ENCODE peak calls at places on chromosomes 4 and X, in four cellular contexts. V is lower lobe of right lung, K is fibroblast of lung, Y is mucosa of descending colon. E is an unnamed sample.

GRCh38 chr4:153592090-153592489 is 92.0 kb upstream of the TLR2 start:
- DNase-seq in V (no peak), K (no peak), Y (no peak), E (no peak)

GRCh38 chr4:186693159-186693815 is 30.4 kb downstream of the FAT1 start:
- DNase-seq in Y (peak; percentile 75), K (peak; percentile 86), V (peak; percentile 58), E (peak; percentile 96)

GRCh38 chrX:43655961-43656494 is at the start of gene MAOA:
- DNase-seq in V (peak; percentile 92), Y (peak; percentile 90), K (peak; percentile 71), E (no peak)

GRCh38 chr4:5162909-5163508 is 111.7 kb downstream of the STK32B start:
- DNase-seq in K (no peak), Y (no peak), V (no peak), E (no peak)

GRCh38 chrX:68413254-68413653 is 20.0 kb downstream of the OPHN1 start:
- DNase-seq in K (no peak), V (no peak), Y (no peak), E (no peak)

GRCh38 chrX:44843753-44844152 is at the start of gene DUSP21:
- DNase-seq in K (no peak), V (no peak), Y (no peak), E (no peak)

GRCh38 chrX:56788717-56789122 is 59.7 kb downstream of the NBDY start:
- DNase-seq in Y (no peak), V (no peak), K (no peak), E (no peak)

GRCh38 chr4:112036881-112037280 is 108.4 kb upstream of the FAM241A start:
- DNase-seq in Y (no peak), V (no peak), K (no peak), E (no peak)

GRCh38 chrX:53088136-53088974 is 5.6 kb upstream of the KANTR start:
- DNase-seq in Y (peak; percentile 88), K (peak; percentile 74), V (peak; percentile 84), E (peak; percentile 76)

GRCh38 chr4:149781150-149781549 is 34.5 kb downstream of the IQCM start:
- DNase-seq in Y (no peak), V (no peak), K (peak; percentile 91), E (peak; percentile 87)

GRCh38 chr4:24096603-24097002 is 206.8 kb upstream of the PPARGC1A start:
- DNase-seq in Y (no peak), K (no peak), V (no peak), E (no peak)

GRCh38 chrX:113594504-113594903 is 753.9 kb upstream of the AMOT start:
- DNase-seq in Y (no peak), V (no peak), K (no peak), E (no peak)

GRCh38 chr4:151049430-151049884 is 34.4 kb upstream of the LRBA start:
- DNase-seq in V (no peak), Y (no peak), K (no peak), E (no peak)

GRCh38 chr4:159353422-159354116 is 250.7 kb downstream of the RAPGEF2 start:
- DNase-seq in V (no peak), K (no peak), Y (no peak), E (no peak)

GRCh38 chr4:89813197-89813596 is 23.8 kb downstream of the SNCA start:
- DNase-seq in V (no peak), Y (no peak), K (no peak), E (no peak)

GRCh38 chr4:35423104-35423503 is 821.2 kb downstream of the ARAP2 start:
- DNase-seq in V (no peak), K (no peak), Y (no peak), E (no peak)

GRCh38 chrX:28628101-28628500 is 40.9 kb downstream of the IL1RAPL1 start:
- DNase-seq in Y (no peak), V (no peak), K (peak; percentile 2), E (no peak)
- H3K4me1 ChIP-seq in Y (no peaks in the 10 kb centered on the region), V (no peaks in the 10 kb centered on the region), K (no peaks in the 10 kb centered on the region), E (no peaks in the 10 kb centered on the region)

GRCh38 chrX:10832103-10832502 is 211.7 kb upstream of the MID1 start:
- DNase-seq in K (no peak), Y (no peak), V (no peak), E (no peak)

GRCh38 chrX:10828640-10829039 is 208.3 kb upstream of the MID1 start:
- DNase-seq in Y (no peak), K (no peak), V (no peak), E (no peak)

GRCh38 chrX:10833299-10834169 is 213.1 kb upstream of the MID1 start:
- DNase-seq in V (peak; percentile 47), K (no peak), Y (peak; percentile 68), E (peak; percentile 27)
- H3K4me3 ChIP-seq in V (peak overlapping the region; percentile 31), K (no peak overlapping the region), Y (no peak overlapping the region), E (peak overlapping the region; percentile 34)

DNA sequence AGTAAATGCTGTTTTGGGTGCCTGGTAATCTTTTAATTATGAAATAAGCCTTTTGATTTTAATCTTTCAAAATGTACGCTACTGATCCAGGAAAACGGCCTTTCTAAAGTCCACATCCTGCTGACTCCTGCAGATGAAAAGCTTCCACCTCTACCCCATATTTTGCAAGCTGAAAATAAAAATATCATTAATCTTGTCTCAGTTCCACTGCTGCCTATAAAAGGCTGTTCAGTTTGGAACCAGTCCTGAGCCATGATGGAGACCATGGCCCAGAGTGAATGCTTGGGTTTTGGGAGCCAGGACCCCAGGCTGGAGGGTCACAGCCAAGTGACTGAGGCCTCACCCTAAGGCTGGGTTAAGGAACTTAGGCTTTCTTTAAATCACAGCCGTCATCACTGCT is 110.8 kb downstream of the AFF1 start:
- DNase-seq in K (no peak), Y (no peak), V (no peak), E (no peak)
- H3K4me1 ChIP-seq in K (peaks cover 13% of the 10 kb centered on the region), Y (peaks cover 11% of the 10 kb centered on the region), V (peaks cover 66% of the 10 kb centered on the region), E (peaks cover 3% of the 10 kb centered on the region)

GRCh38 chr4:123649248-123649643 is 252.7 kb downstream of the SPRY1 start:
- DNase-seq in K (no peak), Y (no peak), V (no peak), E (no peak)

GRCh38 chr4:123651127-123651526 is 254.5 kb downstream of the SPRY1 start:
- DNase-seq in K (no peak), V (no peak), Y (no peak), E (no peak)

GRCh38 chr4:123652501-123652900 is 255.9 kb downstream of the SPRY1 start:
- DNase-seq in K (no peak), Y (no peak), V (no peak), E (no peak)

GRCh38 chr4:123651536-123652175 is 255.1 kb downstream of the SPRY1 start:
- DNase-seq in V (no peak), K (no peak), Y (no peak), E (no peak)

DNA sequence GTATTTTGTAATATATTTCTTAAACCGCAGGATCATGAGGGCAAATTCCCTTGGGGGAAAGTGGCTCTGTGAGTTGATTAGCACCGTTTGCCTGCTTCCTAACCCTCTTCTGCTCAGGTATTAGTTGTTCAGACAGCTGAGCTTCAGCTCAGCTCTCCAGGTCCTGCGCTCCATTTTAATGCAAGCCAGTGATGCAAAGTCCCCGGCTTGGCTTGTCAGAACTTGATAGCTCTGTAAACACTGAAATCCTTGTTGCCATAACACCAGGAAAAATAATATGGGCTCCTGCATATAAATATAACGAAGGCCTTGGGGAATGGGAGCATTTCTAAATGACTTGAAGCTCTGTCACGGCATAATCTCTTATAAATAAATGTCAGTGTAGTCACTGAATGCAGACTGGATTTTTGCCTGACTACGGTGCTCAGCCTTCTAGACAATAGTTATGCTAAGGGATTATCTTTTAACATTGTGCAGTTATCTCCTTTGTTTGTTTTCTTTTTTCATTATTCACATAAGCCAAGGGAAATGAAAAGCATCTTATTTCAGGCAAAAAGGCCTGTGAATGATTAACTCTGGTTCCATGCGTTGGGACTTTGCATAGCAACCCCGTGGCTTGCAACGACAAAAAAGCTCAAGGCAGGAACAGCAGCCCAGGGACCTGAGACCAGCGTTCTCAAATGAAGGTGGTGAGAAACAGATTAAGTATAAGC is 253.2 kb downstream of the SPRY1 start:
- DNase-seq in K (peak; percentile 75), Y (no peak), V (no peak), E (peak; percentile 74)
- H3K4me3 ChIP-seq in K (no peak overlapping the region), Y (no peak overlapping the region), V (no peak overlapping the region), E (no peak overlapping the region)

GRCh38 chr4:123446791-123447474 is 50.3 kb downstream of the SPRY1 start:
- DNase-seq in V (no peak), K (no peak), Y (no peak), E (no peak)
- H3K4me1 ChIP-seq in V (peaks cover 29% of the 10 kb centered on the region), K (peaks cover 6% of the 10 kb centered on the region), Y (peaks cover 8% of the 10 kb centered on the region), E (peaks cover 20% of the 10 kb centered on the region)

E was measured in astrocyte.